ENCODE peak calls at places on chromosomes 12 and 14, in eight cellular contexts. W is ovary, M is adrenal gland, I is A549, R is HCT116, E is vagina, A is stomach, X is tibial nerve. Y is an unnamed sample.
A peak's percentile ranks its signal among the peaks of the same experiment; 100 is the strongest.

GRCh38 chr14:35346738-35347322 is 54.6 kb downstream of the PSMA6 start:
- DNase-seq in W (no peak), M (no peak), I (no peak), R (no peak), E (no peak), A (no peak), X (no peak), Y (no peak)

GRCh38 chr14:67385618-67386017 is 25.5 kb downstream of the EIF2S1 start:
- DNase-seq in W (no peak), M (no peak), I (no peak), R (no peak), E (no peak), A (no peak), X (no peak), Y (no peak)

GRCh38 chr12:45184145-45184958 is 31.5 kb upstream of the ANO6 start:
- DNase-seq in W (no peak), M (no peak), I (no peak), R (no peak), E (no peak), A (no peak), X (no peak), Y (peak; percentile 21)

GRCh38 chr12:74530676-74531075 is 7.0 kb upstream of the ATXN7L3B start:
- DNase-seq in W (no peak), M (no peak), I (no peak), R (no peak), E (no peak), A (no peak), X (no peak), Y (no peak)

GRCh38 chr12:94644141-94644575 is 6.2 kb downstream of the TMCC3 start:
- DNase-seq in W (no peak), M (peak; percentile 35), I (no peak), R (no peak), E (no peak), A (no peak), X (no peak), Y (no peak)

GRCh38 chr14:61116369-61116768 is 135.3 kb downstream of the SLC38A6 start:
- DNase-seq in W (no peak), M (no peak), I (no peak), R (no peak), E (no peak), A (no peak), X (no peak), Y (no peak)

GRCh38 chr12:46259071-46259470 is 9.8 kb downstream of the SLC38A1 start:
- DNase-seq in W (no peak), M (no peak), I (no peak), R (no peak), E (no peak), A (no peak), X (no peak), Y (no peak)

GRCh38 chr12:70920251-70920851 is at the start of gene PTPRR:
- DNase-seq in W (peak; percentile 29), M (no peak), I (no peak), R (no peak), E (no peak), A (no peak), X (no peak), Y (peak; percentile 11)

GRCh38 chr12:106248177-106248848 is 493 bp upstream of the CKAP4 start:
- DNase-seq in W (peak; percentile 83), M (peak; percentile 67), I (peak; percentile 67), R (no peak), E (peak; percentile 95), A (peak; percentile 62), X (no peak), Y (peak; percentile 72)

GRCh38 chr12:64679487-64679983 is 69.2 kb downstream of the RASSF3 start:
- DNase-seq in W (peak; percentile 58), M (peak; percentile 82), I (peak; percentile 82), R (peak; percentile 74), E (no peak), A (peak; percentile 71), X (peak; percentile 52), Y (peak; percentile 60)

GRCh38 chr14:91078095-91078737 is 17.8 kb upstream of the RPS6KA5 start:
- DNase-seq in W (no peak), M (no peak), I (no peak), R (no peak), E (no peak), A (no peak), X (no peak), Y (no peak)

GRCh38 chr12:109459247-109459646 is 17.9 kb downstream of the KCTD10 start:
- DNase-seq in W (no peak), M (no peak), I (no peak), R (no peak), E (no peak), A (no peak), X (no peak), Y (no peak)

GRCh38 chr14:61218765-61219164 is 62.4 kb downstream of the TMEM30B start:
- DNase-seq in W (no peak), M (no peak), I (no peak), R (no peak), E (no peak), A (no peak), X (peak; percentile 32), Y (peak; percentile 6)

GRCh38 chr12:56461235-56462159 is 6.9 kb upstream of the SPRYD4 start:
- DNase-seq in W (no peak), M (no peak), I (peak; percentile 34), R (no peak), E (no peak), A (no peak), X (no peak), Y (no peak)

GRCh38 chr14:24196071-24197061 is 1.1 kb upstream of the TM9SF1 start:
- DNase-seq in W (peak; percentile 36), M (peak; percentile 37), I (no peak), R (no peak), E (no peak), A (no peak), X (no peak), Y (no peak)

GRCh38 chr14:102848830-102849521 is 71.7 kb downstream of the TRAF3 start:
- DNase-seq in W (peak; percentile 60), M (peak; percentile 61), I (no peak), R (no peak), E (no peak), A (peak; percentile 36), X (no peak), Y (peak; percentile 62)

GRCh38 chr14:67971627-67972625 is 152.3 kb downstream of the RAD51B start:
- DNase-seq in W (no peak), M (no peak), I (no peak), R (no peak), E (no peak), A (no peak), X (no peak), Y (no peak)

GRCh38 chr12:31732926-31733548 is 4.2 kb upstream of the AMN1 start:
- DNase-seq in W (no peak), M (peak; percentile 37), I (peak; percentile 82), R (peak; percentile 97), E (no peak), A (no peak), X (no peak), Y (no peak)
- TF ChIP-seq POLR2A in W (no peak), M (no peak), I (no peak), R (peak; percentile 33), E (no peak), A (no peak), X (no peak), Y (no peak)

DNA sequence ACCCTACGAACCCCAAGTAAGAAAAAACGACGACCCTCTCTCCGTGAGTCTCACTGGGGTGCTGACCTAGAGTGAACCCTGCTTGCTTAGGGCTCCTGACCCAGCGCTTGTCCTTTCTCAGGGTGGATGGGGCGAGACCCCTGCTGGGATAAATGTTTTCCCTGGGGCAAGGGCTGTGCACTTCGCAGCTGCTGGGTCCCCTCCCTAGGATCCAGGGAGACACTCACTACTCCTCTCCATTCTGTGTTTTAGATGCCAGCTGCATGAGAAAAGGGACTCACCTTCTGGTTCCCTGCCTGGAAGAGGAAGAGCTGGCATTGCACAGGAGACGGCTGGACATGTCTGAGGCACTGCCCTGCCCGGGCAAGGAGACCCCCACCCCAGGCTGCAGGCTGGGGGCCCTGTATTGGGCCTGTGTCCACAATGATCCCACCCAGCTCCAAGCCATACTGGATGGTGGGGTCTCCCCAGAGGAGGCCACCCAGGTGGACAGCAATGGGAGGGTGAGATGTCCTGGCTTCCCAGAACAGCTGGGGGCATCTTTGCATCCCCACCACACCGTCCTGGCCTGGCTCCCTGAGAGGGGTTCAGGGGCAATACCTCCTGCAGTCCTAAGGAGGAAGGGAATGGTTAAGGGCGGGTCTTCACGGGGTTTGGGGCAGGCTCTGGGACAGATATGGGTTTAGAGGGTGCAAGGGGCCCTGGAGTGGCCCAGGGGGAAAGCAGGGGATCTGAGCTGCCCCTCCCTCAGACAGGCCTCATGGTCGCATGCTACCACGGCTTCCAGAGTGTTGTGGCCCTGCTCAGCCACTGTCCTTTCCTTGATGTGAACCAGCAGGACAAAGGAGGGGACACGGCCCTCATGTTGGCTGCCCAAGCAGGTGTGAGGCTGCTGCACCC is 663 bp downstream of the ANKRD33 start:
- DNase-seq in W (no peak), M (no peak), I (no peak), R (no peak), E (no peak), A (no peak), X (no peak), Y (no peak)
- H3K27ac ChIP-seq in W (no peak overlapping the region), M (no peak overlapping the region), I (no peak overlapping the region), R (no peak overlapping the region), E (no peak overlapping the region), A (no peak overlapping the region), X (no peak overlapping the region), Y (no peak overlapping the region)

GRCh38 chr12:1093166-1093751 is 102.2 kb downstream of the ERC1 start:
- DNase-seq in W (no peak), M (peak; percentile 54), I (peak; percentile 20), R (peak; percentile 53), E (no peak), A (no peak), X (no peak), Y (no peak)

GRCh38 chr12:1091350-1091749 is 100.3 kb downstream of the ERC1 start:
- DNase-seq in W (no peak), M (no peak), I (no peak), R (no peak), E (no peak), A (no peak), X (no peak), Y (no peak)

GRCh38 chr12:1099158-1099557 is 108.1 kb downstream of the ERC1 start:
- DNase-seq in W (no peak), M (no peak), I (no peak), R (no peak), E (no peak), A (no peak), X (no peak), Y (no peak)

GRCh38 chr12:1094714-1095113 is 103.7 kb downstream of the ERC1 start:
- DNase-seq in W (no peak), M (no peak), I (no peak), R (no peak), E (no peak), A (no peak), X (no peak), Y (no peak)
- TF ChIP-seq CTCF in W (no peak), M (no peak), I (no peak), R (no peak), E (no peak), A (no peak), X (no peak), Y (no peak)

GRCh38 chr14:92575061-92575772 is 61.6 kb downstream of the RIN3 start:
- DNase-seq in W (no peak), M (no peak), I (no peak), R (no peak), E (no peak), A (no peak), X (no peak), Y (no peak)
- TF ChIP-seq POLR2A in W (no peak), M (no peak), I (no peak), R (no peak), E (no peak), A (no peak), X (no peak), Y (no peak)

Y was measured in thyroid gland.